ENCODE peak calls at places on chromosomes 13 and 19, in six cellular contexts. One of them, this sample, is unnamed.

GRCh38 chr13:40799508-40799907 is 10.1 kb downstream of the SLC25A15 start:
- DNase-seq in T-helper 9 cell: no peak
- DNase-seq in SW480: no peak
- DNase-seq in NCI-H187 treated with DMSO at 0.1 percent for 48 hours: no peak
- DNase-seq in fibroblast of the conjunctiva: no peak
- DNase-seq in tibial nerve: no peak
- DNase-seq in this sample: no peak

GRCh38 chr13:41365636-41366035 is 54.6 kb downstream of the NAA16 start:
- DNase-seq in T-helper 9 cell: no peak
- DNase-seq in SW480: no peak
- DNase-seq in NCI-H187 treated with DMSO at 0.1 percent for 48 hours: no peak
- DNase-seq in fibroblast of the conjunctiva: no peak
- DNase-seq in tibial nerve: no peak
- DNase-seq in this sample: no peak

GRCh38 chr19:9673912-9674668 is 810 bp downstream of the ZNF562 start:
- DNase-seq in T-helper 9 cell: no peak
- DNase-seq in SW480: peak; percentile 22
- DNase-seq in NCI-H187 treated with DMSO at 0.1 percent for 48 hours: no peak
- DNase-seq in fibroblast of the conjunctiva: no peak
- DNase-seq in tibial nerve: no peak
- DNase-seq in this sample: no peak

GRCh38 chr13:34145061-34145460 is 327.1 kb downstream of the RFC3 start:
- DNase-seq in T-helper 9 cell: no peak
- DNase-seq in SW480: no peak
- DNase-seq in NCI-H187 treated with DMSO at 0.1 percent for 48 hours: no peak
- DNase-seq in fibroblast of the conjunctiva: no peak
- DNase-seq in tibial nerve: no peak
- DNase-seq in this sample: no peak

GRCh38 chr19:16136185-16137067 is 7.1 kb upstream of the HSH2D start:
- DNase-seq in T-helper 9 cell: no peak
- DNase-seq in SW480: no peak
- DNase-seq in NCI-H187 treated with DMSO at 0.1 percent for 48 hours: no peak
- DNase-seq in fibroblast of the conjunctiva: no peak
- DNase-seq in tibial nerve: no peak
- DNase-seq in this sample: no peak

GRCh38 chr19:31498781-31499180 is 149.5 kb upstream of the TSHZ3 start:
- DNase-seq in T-helper 9 cell: no peak
- DNase-seq in SW480: no peak
- DNase-seq in NCI-H187 treated with DMSO at 0.1 percent for 48 hours: no peak
- DNase-seq in fibroblast of the conjunctiva: no peak
- DNase-seq in tibial nerve: no peak
- DNase-seq in this sample: no peak

GRCh38 chr19:4702764-4703163 is 20.9 kb downstream of the DPP9 start:
- DNase-seq in T-helper 9 cell: no peak
- DNase-seq in SW480: no peak
- DNase-seq in NCI-H187 treated with DMSO at 0.1 percent for 48 hours: no peak
- DNase-seq in fibroblast of the conjunctiva: no peak
- DNase-seq in tibial nerve: no peak
- DNase-seq in this sample: no peak

GRCh38 chr19:30093966-30094770 is 152.1 kb downstream of the URI1 start:
- DNase-seq in T-helper 9 cell: no peak
- DNase-seq in SW480: no peak
- DNase-seq in NCI-H187 treated with DMSO at 0.1 percent for 48 hours: no peak
- DNase-seq in fibroblast of the conjunctiva: no peak
- DNase-seq in tibial nerve: no peak
- DNase-seq in this sample: no peak

GRCh38 chr13:45601680-45602079 is 13.9 kb downstream of the ERICH6B start:
- DNase-seq in T-helper 9 cell: no peak
- DNase-seq in SW480: no peak
- DNase-seq in NCI-H187 treated with DMSO at 0.1 percent for 48 hours: no peak
- DNase-seq in fibroblast of the conjunctiva: no peak
- DNase-seq in tibial nerve: no peak
- DNase-seq in this sample: no peak

GRCh38 chr19:38726284-38726673 is 18.0 kb downstream of the CAPN12 start:
- DNase-seq in T-helper 9 cell: no peak
- DNase-seq in SW480: no peak
- DNase-seq in NCI-H187 treated with DMSO at 0.1 percent for 48 hours: no peak
- DNase-seq in fibroblast of the conjunctiva: no peak
- DNase-seq in tibial nerve: no peak
- DNase-seq in this sample: no peak

GRCh38 chr19:40119380-40119779 is 28.6 kb upstream of the ZNF780A start:
- DNase-seq in T-helper 9 cell: no peak
- DNase-seq in SW480: no peak
- DNase-seq in NCI-H187 treated with DMSO at 0.1 percent for 48 hours: no peak
- DNase-seq in fibroblast of the conjunctiva: no peak
- DNase-seq in tibial nerve: no peak
- DNase-seq in this sample: no peak

GRCh38 chr19:29309637-29310036 is 96.7 kb upstream of the UQCRFS1 start:
- DNase-seq in T-helper 9 cell: no peak
- DNase-seq in SW480: no peak
- DNase-seq in NCI-H187 treated with DMSO at 0.1 percent for 48 hours: no peak
- DNase-seq in fibroblast of the conjunctiva: no peak
- DNase-seq in tibial nerve: no peak
- DNase-seq in this sample: no peak

GRCh38 chr13:38969187-38969586 is 21.4 kb downstream of the STOML3 start:
- DNase-seq in T-helper 9 cell: no peak
- DNase-seq in SW480: no peak
- DNase-seq in NCI-H187 treated with DMSO at 0.1 percent for 48 hours: no peak
- DNase-seq in fibroblast of the conjunctiva: no peak
- DNase-seq in tibial nerve: no peak
- DNase-seq in this sample: no peak

GRCh38 chr19:31149306-31149975 is 199.8 kb downstream of the TSHZ3 start:
- DNase-seq in T-helper 9 cell: no peak
- DNase-seq in SW480: no peak
- DNase-seq in NCI-H187 treated with DMSO at 0.1 percent for 48 hours: no peak
- DNase-seq in fibroblast of the conjunctiva: no peak
- DNase-seq in tibial nerve: no peak
- DNase-seq in this sample: no peak

GRCh38 chr19:10870955-10871603 is at the start of gene CARM1:
- DNase-seq in T-helper 9 cell: peak; percentile 99
- DNase-seq in SW480: peak; percentile 95
- DNase-seq in NCI-H187 treated with DMSO at 0.1 percent for 48 hours: peak; percentile 41
- DNase-seq in fibroblast of the conjunctiva: peak; percentile 98
- DNase-seq in tibial nerve: peak; percentile 98
- DNase-seq in this sample: peak; percentile 99

GRCh38 chr19:46299004-46299509 is 2.2 kb downstream of the HIF3A start:
- DNase-seq in T-helper 9 cell: no peak
- DNase-seq in SW480: peak; percentile 61
- DNase-seq in NCI-H187 treated with DMSO at 0.1 percent for 48 hours: no peak
- DNase-seq in fibroblast of the conjunctiva: peak; percentile 95
- DNase-seq in tibial nerve: peak; percentile 99
- DNase-seq in this sample: peak; percentile 87

GRCh38 chr13:25771208-25771607 is 280.6 kb downstream of the SHISA2 start:
- DNase-seq in T-helper 9 cell: no peak
- DNase-seq in SW480: no peak
- DNase-seq in NCI-H187 treated with DMSO at 0.1 percent for 48 hours: no peak
- DNase-seq in fibroblast of the conjunctiva: no peak
- DNase-seq in tibial nerve: no peak
- DNase-seq in this sample: no peak

GRCh38 chr13:109145631-109146030 is 516.2 kb downstream of the MYO16 start:
- DNase-seq in T-helper 9 cell: no peak
- DNase-seq in SW480: peak; percentile 69
- DNase-seq in NCI-H187 treated with DMSO at 0.1 percent for 48 hours: no peak
- DNase-seq in fibroblast of the conjunctiva: peak; percentile 67
- DNase-seq in tibial nerve: peak; percentile 45
- DNase-seq in this sample: peak; percentile 75

GRCh38 chr13:23918208-23918607 is 20.9 kb upstream of the C1QTNF9B start:
- DNase-seq in T-helper 9 cell: no peak
- DNase-seq in SW480: no peak
- DNase-seq in NCI-H187 treated with DMSO at 0.1 percent for 48 hours: no peak
- DNase-seq in fibroblast of the conjunctiva: no peak
- DNase-seq in tibial nerve: no peak
- DNase-seq in this sample: no peak

GRCh38 chr13:29758591-29759114 is 91.8 kb downstream of the UBL3 start:
- DNase-seq in T-helper 9 cell: peak; percentile 45
- DNase-seq in SW480: no peak
- DNase-seq in NCI-H187 treated with DMSO at 0.1 percent for 48 hours: no peak
- DNase-seq in fibroblast of the conjunctiva: no peak
- DNase-seq in tibial nerve: no peak
- DNase-seq in this sample: no peak

GRCh38 chr13:29435125-29435911 is 160.2 kb downstream of the SLC7A1 start:
- DNase-seq in T-helper 9 cell: no peak
- DNase-seq in SW480: no peak
- DNase-seq in NCI-H187 treated with DMSO at 0.1 percent for 48 hours: peak; percentile 80
- DNase-seq in fibroblast of the conjunctiva: peak; percentile 72
- DNase-seq in tibial nerve: peak; percentile 8
- DNase-seq in this sample: peak; percentile 63